ENCODE peak calls at places on chromosomes 11 and 22, in ten cellular contexts. One of them, this sample, is unnamed.

GRCh38 chr22:29727248-29727551 is 7.4 kb downstream of the CABP7 start:
- DNase-seq in WERI-Rb-1: peak; percentile 88
- DNase-seq in DND-41: peak; percentile 48
- DNase-seq in spleen: no peak
- DNase-seq in Caco-2: peak; percentile 68
- DNase-seq in A673: peak; percentile 56
- DNase-seq in mucosa of descending colon: no peak
- DNase-seq in neuronal stem cell: no peak
- DNase-seq in heart right ventricle: no peak
- DNase-seq in fibroblast of lung: peak; percentile 30
- DNase-seq in this sample: no peak

GRCh38 chr11:17386331-17387084 is 2.0 kb downstream of the KCNJ11 start:
- DNase-seq in DND-41: peak; percentile 81
- DNase-seq in WERI-Rb-1: peak; percentile 66
- DNase-seq in neuronal stem cell: no peak
- DNase-seq in Caco-2: peak; percentile 68
- DNase-seq in A673: peak; percentile 51
- DNase-seq in spleen: peak; percentile 78
- DNase-seq in mucosa of descending colon: peak; percentile 66
- DNase-seq in fibroblast of lung: peak; percentile 26
- DNase-seq in heart right ventricle: peak; percentile 76
- DNase-seq in this sample: no peak

GRCh38 chr11:60981515-60981914 is 10.0 kb downstream of the CD6 start:
- DNase-seq in WERI-Rb-1: no peak
- DNase-seq in fibroblast of lung: no peak
- DNase-seq in neuronal stem cell: no peak
- DNase-seq in mucosa of descending colon: no peak
- DNase-seq in spleen: no peak
- DNase-seq in Caco-2: no peak
- DNase-seq in DND-41: no peak
- DNase-seq in heart right ventricle: no peak
- DNase-seq in A673: no peak
- DNase-seq in this sample: no peak

GRCh38 chr11:10866893-10867331 is 9.1 kb upstream of the ZBED5 start:
- DNase-seq in A673: no peak
- DNase-seq in Caco-2: no peak
- DNase-seq in spleen: no peak
- DNase-seq in neuronal stem cell: no peak
- DNase-seq in WERI-Rb-1: no peak
- DNase-seq in mucosa of descending colon: no peak
- DNase-seq in fibroblast of lung: peak; percentile 66
- DNase-seq in heart right ventricle: no peak
- DNase-seq in DND-41: no peak
- DNase-seq in this sample: no peak

GRCh38 chr11:104946907-104947306 is 21.5 kb downstream of the CASP4 start:
- DNase-seq in heart right ventricle: peak; percentile 33
- DNase-seq in DND-41: peak; percentile 26
- DNase-seq in spleen: no peak
- DNase-seq in fibroblast of lung: peak; percentile 62
- DNase-seq in A673: peak; percentile 84
- DNase-seq in WERI-Rb-1: peak; percentile 10
- DNase-seq in mucosa of descending colon: no peak
- DNase-seq in neuronal stem cell: no peak
- DNase-seq in Caco-2: peak; percentile 72
- DNase-seq in this sample: peak; percentile 46

GRCh38 chr11:26297179-26297970 is 34.6 kb upstream of the ANO3 start:
- DNase-seq in Caco-2: peak; percentile 36
- DNase-seq in DND-41: no peak
- DNase-seq in heart right ventricle: no peak
- DNase-seq in A673: peak; percentile 80
- DNase-seq in spleen: no peak
- DNase-seq in WERI-Rb-1: peak; percentile 26
- DNase-seq in mucosa of descending colon: no peak
- DNase-seq in fibroblast of lung: peak; percentile 91
- DNase-seq in neuronal stem cell: peak; percentile 45
- DNase-seq in this sample: peak; percentile 7

GRCh38 chr11:4044971-4045646 is 49.5 kb upstream of the RRM1 start:
- DNase-seq in Caco-2: no peak
- DNase-seq in fibroblast of lung: no peak
- DNase-seq in WERI-Rb-1: no peak
- DNase-seq in DND-41: no peak
- DNase-seq in A673: no peak
- DNase-seq in heart right ventricle: no peak
- DNase-seq in neuronal stem cell: no peak
- DNase-seq in spleen: no peak
- DNase-seq in mucosa of descending colon: no peak
- DNase-seq in this sample: no peak

GRCh38 chr11:61730222-61730994 is 22.0 kb upstream of the MYRF start:
- DNase-seq in A673: no peak
- DNase-seq in heart right ventricle: no peak
- DNase-seq in mucosa of descending colon: no peak
- DNase-seq in neuronal stem cell: no peak
- DNase-seq in Caco-2: no peak
- DNase-seq in spleen: no peak
- DNase-seq in DND-41: no peak
- DNase-seq in WERI-Rb-1: no peak
- DNase-seq in fibroblast of lung: no peak
- DNase-seq in this sample: peak; percentile 100

GRCh38 chr22:50184004-50184461 is 1.7 kb upstream of the TRABD start:
- DNase-seq in spleen: peak; percentile 89
- DNase-seq in Caco-2: no peak
- DNase-seq in neuronal stem cell: no peak
- DNase-seq in heart right ventricle: peak; percentile 78
- DNase-seq in fibroblast of lung: peak; percentile 51
- DNase-seq in A673: no peak
- DNase-seq in DND-41: no peak
- DNase-seq in mucosa of descending colon: peak; percentile 71
- DNase-seq in WERI-Rb-1: peak; percentile 42
- DNase-seq in this sample: peak; percentile 67

GRCh38 chr11:106400949-106401545 is 323.6 kb downstream of the AASDHPPT start:
- DNase-seq in mucosa of descending colon: no peak
- DNase-seq in fibroblast of lung: peak; percentile 63
- DNase-seq in neuronal stem cell: no peak
- DNase-seq in spleen: no peak
- DNase-seq in Caco-2: no peak
- DNase-seq in A673: no peak
- DNase-seq in DND-41: no peak
- DNase-seq in WERI-Rb-1: no peak
- DNase-seq in heart right ventricle: no peak
- DNase-seq in this sample: no peak

GRCh38 chr22:37824674-37825641 is 1.8 kb downstream of the GALR3 start:
- DNase-seq in A673: peak; percentile 62
- DNase-seq in heart right ventricle: no peak
- DNase-seq in neuronal stem cell: no peak
- DNase-seq in WERI-Rb-1: no peak
- DNase-seq in mucosa of descending colon: peak; percentile 67
- DNase-seq in Caco-2: no peak
- DNase-seq in fibroblast of lung: no peak
- DNase-seq in spleen: no peak
- DNase-seq in DND-41: no peak
- DNase-seq in this sample: no peak

GRCh38 chr22:27063381-27063780 is 406.0 kb downstream of the MIAT start:
- DNase-seq in spleen: no peak
- DNase-seq in heart right ventricle: no peak
- DNase-seq in WERI-Rb-1: no peak
- DNase-seq in neuronal stem cell: no peak
- DNase-seq in fibroblast of lung: no peak
- DNase-seq in Caco-2: no peak
- DNase-seq in DND-41: no peak
- DNase-seq in A673: peak; percentile 83
- DNase-seq in mucosa of descending colon: no peak
- DNase-seq in this sample: no peak

GRCh38 chr11:100680070-100680469 is 7.0 kb upstream of the ARHGAP42 start:
- DNase-seq in DND-41: no peak
- DNase-seq in WERI-Rb-1: peak; percentile 45
- DNase-seq in heart right ventricle: no peak
- DNase-seq in neuronal stem cell: no peak
- DNase-seq in A673: no peak
- DNase-seq in mucosa of descending colon: no peak
- DNase-seq in spleen: no peak
- DNase-seq in Caco-2: no peak
- DNase-seq in fibroblast of lung: no peak
- DNase-seq in this sample: no peak

GRCh38 chr11:42161886-42162285 is 702.4 kb upstream of the LRRC4C start:
- DNase-seq in A673: no peak
- DNase-seq in heart right ventricle: no peak
- DNase-seq in WERI-Rb-1: no peak
- DNase-seq in fibroblast of lung: peak; percentile 3
- DNase-seq in Caco-2: no peak
- DNase-seq in neuronal stem cell: no peak
- DNase-seq in DND-41: no peak
- DNase-seq in spleen: no peak
- DNase-seq in mucosa of descending colon: no peak
- DNase-seq in this sample: no peak

GRCh38 chr11:47837292-47837691 is 10.9 kb downstream of the NUP160 start:
- DNase-seq in Caco-2: no peak
- DNase-seq in neuronal stem cell: no peak
- DNase-seq in fibroblast of lung: no peak
- DNase-seq in A673: no peak
- DNase-seq in heart right ventricle: no peak
- DNase-seq in DND-41: no peak
- DNase-seq in spleen: no peak
- DNase-seq in mucosa of descending colon: no peak
- DNase-seq in WERI-Rb-1: no peak
- DNase-seq in this sample: no peak

GRCh38 chr11:47842749-47843148 is 5.4 kb downstream of the NUP160 start:
- DNase-seq in mucosa of descending colon: no peak
- DNase-seq in A673: no peak
- DNase-seq in fibroblast of lung: no peak
- DNase-seq in heart right ventricle: no peak
- DNase-seq in DND-41: no peak
- DNase-seq in spleen: no peak
- DNase-seq in Caco-2: no peak
- DNase-seq in WERI-Rb-1: no peak
- DNase-seq in neuronal stem cell: no peak
- DNase-seq in this sample: no peak

GRCh38 chr11:47843354-47844060 is 4.6 kb downstream of the NUP160 start:
- DNase-seq in A673: no peak
- DNase-seq in WERI-Rb-1: no peak
- DNase-seq in DND-41: no peak
- DNase-seq in heart right ventricle: no peak
- DNase-seq in Caco-2: no peak
- DNase-seq in mucosa of descending colon: no peak
- DNase-seq in fibroblast of lung: no peak
- DNase-seq in neuronal stem cell: no peak
- DNase-seq in spleen: no peak
- DNase-seq in this sample: no peak

GRCh38 chr11:47837929-47838328 is 10.2 kb downstream of the NUP160 start:
- DNase-seq in spleen: no peak
- DNase-seq in fibroblast of lung: no peak
- DNase-seq in mucosa of descending colon: no peak
- DNase-seq in Caco-2: no peak
- DNase-seq in A673: no peak
- DNase-seq in neuronal stem cell: no peak
- DNase-seq in DND-41: no peak
- DNase-seq in heart right ventricle: no peak
- DNase-seq in WERI-Rb-1: no peak
- DNase-seq in this sample: no peak
- H3K36me3 ChIP-seq in spleen: peaks cover 82% of the 10 kb centered on the region
- H3K36me3 ChIP-seq in fibroblast of lung: peaks cover 33% of the 10 kb centered on the region
- H3K36me3 ChIP-seq in mucosa of descending colon: peaks cover 17% of the 10 kb centered on the region
- H3K36me3 ChIP-seq in Caco-2: peaks cover 3% of the 10 kb centered on the region
- H3K36me3 ChIP-seq in A673: peaks cover 97% of the 10 kb centered on the region
- H3K36me3 ChIP-seq in neuronal stem cell: peaks cover 97% of the 10 kb centered on the region
- H3K36me3 ChIP-seq in DND-41: peaks cover 96% of the 10 kb centered on the region
- H3K36me3 ChIP-seq in heart right ventricle: peaks cover 100% of the 10 kb centered on the region
- H3K36me3 ChIP-seq in WERI-Rb-1: peaks cover 97% of the 10 kb centered on the region
- H3K36me3 ChIP-seq in this sample: peaks cover 51% of the 10 kb centered on the region

GRCh38 chr22:42662114-42663021 is 13.2 kb upstream of the CYB5R3 start:
- DNase-seq in fibroblast of lung: peak; percentile 60
- DNase-seq in heart right ventricle: peak; percentile 86
- DNase-seq in Caco-2: peak; percentile 87
- DNase-seq in spleen: peak; percentile 95
- DNase-seq in A673: peak; percentile 87
- DNase-seq in mucosa of descending colon: peak; percentile 89
- DNase-seq in neuronal stem cell: peak; percentile 77
- DNase-seq in DND-41: peak; percentile 75
- DNase-seq in WERI-Rb-1: peak; percentile 80
- DNase-seq in this sample: peak; percentile 71
- H3K36me3 ChIP-seq in fibroblast of lung: no peaks in the 10 kb centered on the region
- H3K36me3 ChIP-seq in heart right ventricle: no peaks in the 10 kb centered on the region
- H3K36me3 ChIP-seq in Caco-2: no peaks in the 10 kb centered on the region
- H3K36me3 ChIP-seq in spleen: no peaks in the 10 kb centered on the region
- H3K36me3 ChIP-seq in A673: no peaks in the 10 kb centered on the region
- H3K36me3 ChIP-seq in mucosa of descending colon: no peaks in the 10 kb centered on the region
- H3K36me3 ChIP-seq in neuronal stem cell: no peaks in the 10 kb centered on the region
- H3K36me3 ChIP-seq in DND-41: no peaks in the 10 kb centered on the region
- H3K36me3 ChIP-seq in WERI-Rb-1: no peaks in the 10 kb centered on the region
- H3K36me3 ChIP-seq in this sample: no peaks in the 10 kb centered on the region

GRCh38 chr11:43410394-43410793 is 51.7 kb downstream of the TTC17 start:
- DNase-seq in Caco-2: peak; percentile 72
- DNase-seq in fibroblast of lung: no peak
- DNase-seq in spleen: no peak
- DNase-seq in A673: no peak
- DNase-seq in neuronal stem cell: no peak
- DNase-seq in DND-41: no peak
- DNase-seq in heart right ventricle: no peak
- DNase-seq in WERI-Rb-1: no peak
- DNase-seq in mucosa of descending colon: no peak
- DNase-seq in this sample: no peak
- H3K36me3 ChIP-seq in Caco-2: no peaks in the 10 kb centered on the region
- H3K36me3 ChIP-seq in fibroblast of lung: peaks cover 11% of the 10 kb centered on the region
- H3K36me3 ChIP-seq in spleen: peaks cover 42% of the 10 kb centered on the region
- H3K36me3 ChIP-seq in A673: peaks cover 91% of the 10 kb centered on the region
- H3K36me3 ChIP-seq in neuronal stem cell: peaks cover 100% of the 10 kb centered on the region
- H3K36me3 ChIP-seq in DND-41: peaks cover 81% of the 10 kb centered on the region
- H3K36me3 ChIP-seq in heart right ventricle: peaks cover 93% of the 10 kb centered on the region
- H3K36me3 ChIP-seq in WERI-Rb-1: peaks cover 53% of the 10 kb centered on the region
- H3K36me3 ChIP-seq in mucosa of descending colon: no peaks in the 10 kb centered on the region
- H3K36me3 ChIP-seq in this sample: peaks cover 13% of the 10 kb centered on the region

GRCh38 chr11:65208785-65209710 is 27.3 kb downstream of the CAPN1 start:
- DNase-seq in WERI-Rb-1: peak; percentile 34
- DNase-seq in fibroblast of lung: no peak
- DNase-seq in spleen: no peak
- DNase-seq in mucosa of descending colon: peak; percentile 69
- DNase-seq in heart right ventricle: no peak
- DNase-seq in A673: no peak
- DNase-seq in neuronal stem cell: no peak
- DNase-seq in DND-41: no peak
- DNase-seq in Caco-2: no peak
- DNase-seq in this sample: peak; percentile 58

GRCh38 chr11:65211293-65212105 is 29.8 kb downstream of the CAPN1 start:
- DNase-seq in mucosa of descending colon: no peak
- DNase-seq in WERI-Rb-1: peak; percentile 28
- DNase-seq in A673: no peak
- DNase-seq in DND-41: no peak
- DNase-seq in neuronal stem cell: no peak
- DNase-seq in fibroblast of lung: no peak
- DNase-seq in spleen: peak; percentile 77
- DNase-seq in heart right ventricle: no peak
- DNase-seq in Caco-2: no peak
- DNase-seq in this sample: no peak

GRCh38 chr11:65210748-65211147 is 29.0 kb downstream of the CAPN1 start:
- DNase-seq in Caco-2: no peak
- DNase-seq in fibroblast of lung: no peak
- DNase-seq in heart right ventricle: no peak
- DNase-seq in mucosa of descending colon: no peak
- DNase-seq in spleen: no peak
- DNase-seq in WERI-Rb-1: no peak
- DNase-seq in DND-41: no peak
- DNase-seq in A673: no peak
- DNase-seq in neuronal stem cell: no peak
- DNase-seq in this sample: no peak

GRCh38 chr11:65209711-65210360 is 28.1 kb downstream of the CAPN1 start:
- DNase-seq in spleen: no peak
- DNase-seq in DND-41: no peak
- DNase-seq in A673: no peak
- DNase-seq in heart right ventricle: no peak
- DNase-seq in fibroblast of lung: no peak
- DNase-seq in neuronal stem cell: no peak
- DNase-seq in Caco-2: no peak
- DNase-seq in mucosa of descending colon: no peak
- DNase-seq in WERI-Rb-1: no peak
- DNase-seq in this sample: peak; percentile 92

GRCh38 chr11:65210361-65210731 is 28.6 kb downstream of the CAPN1 start:
- DNase-seq in DND-41: no peak
- DNase-seq in WERI-Rb-1: no peak
- DNase-seq in fibroblast of lung: no peak
- DNase-seq in spleen: no peak
- DNase-seq in mucosa of descending colon: no peak
- DNase-seq in Caco-2: no peak
- DNase-seq in heart right ventricle: no peak
- DNase-seq in A673: no peak
- DNase-seq in neuronal stem cell: no peak
- DNase-seq in this sample: no peak
- H3K36me3 ChIP-seq in DND-41: peaks cover 47% of the 10 kb centered on the region
- H3K36me3 ChIP-seq in WERI-Rb-1: peaks cover 44% of the 10 kb centered on the region
- H3K36me3 ChIP-seq in fibroblast of lung: peaks cover 32% of the 10 kb centered on the region
- H3K36me3 ChIP-seq in spleen: peaks cover 53% of the 10 kb centered on the region
- H3K36me3 ChIP-seq in mucosa of descending colon: peaks cover 8% of the 10 kb centered on the region
- H3K36me3 ChIP-seq in Caco-2: peaks cover 15% of the 10 kb centered on the region
- H3K36me3 ChIP-seq in heart right ventricle: peaks cover 68% of the 10 kb centered on the region
- H3K36me3 ChIP-seq in A673: peaks cover 13% of the 10 kb centered on the region
- H3K36me3 ChIP-seq in neuronal stem cell: peaks cover 52% of the 10 kb centered on the region
- H3K36me3 ChIP-seq in this sample: peaks cover 32% of the 10 kb centered on the region